ENCODE peak calls at places on chromosomes 13 and 19, in seven cellular contexts. O is fibroblast of mammary gland, Q is cardiac fibroblast, G is mammary epithelial cell, U is IMR-90, F is kidney epithelial cell, I is heart right ventricle. R is an unnamed sample.

GRCh38 chr13:76783798-76784197 is 102.4 kb downstream of the KCTD12 start:
- DNase-seq in O (no peak), Q (no peak), G (peak; percentile 28), U (no peak), F (no peak), I (no peak), R (no peak)

GRCh38 chr13:43648733-43649132 is 138.0 kb downstream of the ENOX1 start:
- DNase-seq in O (no peak), Q (no peak), G (no peak), U (no peak), F (no peak), I (no peak), R (no peak)

GRCh38 chr13:110285991-110286923 is 20.7 kb downstream of the COL4A1 start:
- DNase-seq in O (no peak), Q (no peak), G (no peak), U (no peak), F (no peak), I (no peak), R (no peak)

GRCh38 chr19:8988204-8988603 is 22.0 kb downstream of the MUC16 start:
- DNase-seq in O (no peak), Q (no peak), G (no peak), U (no peak), F (no peak), I (no peak), R (no peak)

GRCh38 chr13:32135655-32136054 is 104.1 kb downstream of the FRY start:
- DNase-seq in O (peak; percentile 85), Q (peak; percentile 63), G (peak; percentile 30), U (peak; percentile 89), F (no peak), I (no peak), R (no peak)

GRCh38 chr13:31431722-31432137 is 232.0 kb downstream of the B3GLCT start:
- DNase-seq in O (peak; percentile 60), Q (peak; percentile 72), G (peak; percentile 21), U (peak; percentile 28), F (peak; percentile 9), I (peak; percentile 22), R (peak; percentile 35)

GRCh38 chr13:51154029-51154555 is 43.0 kb upstream of the C13orf42 start:
- DNase-seq in O (peak; percentile 75), Q (peak; percentile 76), G (no peak), U (peak; percentile 30), F (no peak), I (no peak), R (peak; percentile 67)

GRCh38 chr19:13031917-13032623 is 36.8 kb downstream of the NFIX start:
- DNase-seq in O (peak; percentile 72), Q (peak; percentile 41), G (peak; percentile 74), U (peak; percentile 58), F (no peak), I (no peak), R (no peak)

GRCh38 chr13:39490136-39490535 is 112.9 kb downstream of the LHFPL6 start:
- DNase-seq in O (no peak), Q (no peak), G (no peak), U (no peak), F (no peak), I (no peak), R (no peak)

GRCh38 chr19:29872224-29872731 is 60.5 kb downstream of the CCNE1 start:
- DNase-seq in O (no peak), Q (peak; percentile 36), G (no peak), U (no peak), F (no peak), I (no peak), R (no peak)

GRCh38 chr13:33322474-33322827 is 36.9 kb upstream of the STARD13 start:
- DNase-seq in O (peak; percentile 90), Q (peak; percentile 94), G (no peak), U (peak; percentile 95), F (no peak), I (peak; percentile 16), R (peak; percentile 93)

GRCh38 chr13:28451482-28452217 is 43.3 kb downstream of the FLT1 start:
- DNase-seq in O (no peak), Q (no peak), G (no peak), U (no peak), F (no peak), I (peak; percentile 21), R (no peak)

GRCh38 chr19:13619203-13619632 is 112.9 kb upstream of the CACNA1A start:
- DNase-seq in O (peak; percentile 83), Q (peak; percentile 34), G (peak; percentile 57), U (peak; percentile 81), F (no peak), I (no peak), R (peak; percentile 3)

GRCh38 chr13:27036236-27036981 is 135.2 kb downstream of the USP12 start:
- DNase-seq in O (no peak), Q (peak; percentile 39), G (peak; percentile 32), U (no peak), F (no peak), I (no peak), R (peak; percentile 69)

GRCh38 chr13:99614465-99614885 is 113.2 kb downstream of the TM9SF2 start:
- DNase-seq in O (no peak), Q (peak; percentile 25), G (peak; percentile 91), U (no peak), F (no peak), I (no peak), R (peak; percentile 9)

GRCh38 chr19:34678085-34678412 is 571 bp downstream of the ZNF302 start:
- DNase-seq in O (no peak), Q (no peak), G (no peak), U (no peak), F (no peak), I (no peak), R (no peak)

GRCh38 chr13:37966266-37966665 is 96.7 kb upstream of the TRPC4 start:
- DNase-seq in O (no peak), Q (no peak), G (no peak), U (no peak), F (peak; percentile 0), I (no peak), R (no peak)

GRCh38 chr19:20259615-20260014 is 92.6 kb downstream of the ZNF486 start:
- DNase-seq in O (no peak), Q (no peak), G (no peak), U (no peak), F (no peak), I (no peak), R (no peak)

GRCh38 chr13:33280550-33280905 is 5.0 kb downstream of the STARD13 start:
- DNase-seq in O (no peak), Q (no peak), G (no peak), U (no peak), F (no peak), I (no peak), R (no peak)

GRCh38 chr19:7224205-7224833 is 69.9 kb downstream of the INSR start:
- DNase-seq in O (peak; percentile 68), Q (peak; percentile 61), G (no peak), U (peak; percentile 30), F (no peak), I (no peak), R (peak; percentile 61)

GRCh38 chr19:10565028-10565566 is 713 bp downstream of the KRI1 start:
- DNase-seq in O (peak; percentile 40), Q (peak; percentile 46), G (no peak), U (peak; percentile 21), F (no peak), I (no peak), R (peak; percentile 23)

GRCh38 chr19:42369433-42370067 is 20.5 kb downstream of the CNFN start:
- DNase-seq in O (no peak), Q (no peak), G (no peak), U (no peak), F (no peak), I (no peak), R (no peak)

GRCh38 chr13:45770886-45771285 is 68.8 kb downstream of the CBY2 start:
- DNase-seq in O (no peak), Q (no peak), G (no peak), U (no peak), F (no peak), I (no peak), R (no peak)

GRCh38 chr13:45769072-45769471 is 67.0 kb downstream of the CBY2 start:
- DNase-seq in O (no peak), Q (no peak), G (no peak), U (no peak), F (no peak), I (no peak), R (no peak)

GRCh38 chr13:45775401-45775963 is 73.4 kb downstream of the CBY2 start:
- DNase-seq in O (no peak), Q (no peak), G (no peak), U (no peak), F (no peak), I (no peak), R (no peak)

GRCh38 chr13:45773236-45773635 is 71.1 kb downstream of the CBY2 start:
- DNase-seq in O (peak; percentile 16), Q (peak; percentile 3), G (peak; percentile 65), U (peak; percentile 79), F (no peak), I (no peak), R (peak; percentile 36)

GRCh38 chr13:45773944-45774343 is 71.8 kb downstream of the CBY2 start:
- DNase-seq in O (no peak), Q (no peak), G (no peak), U (no peak), F (no peak), I (no peak), R (no peak)
- TF ChIP-seq CTCF in O (no peak), Q (no peak), G (no peak), U (no peak), F (no peak), I (no peak), R (no peak)

GRCh38 chr19:40596608-40597328 is 4.4 kb upstream of the LTBP4 start:
- DNase-seq in O (peak; percentile 53), Q (peak; percentile 63), G (no peak), U (peak; percentile 59), F (no peak), I (peak; percentile 69), R (peak; percentile 49)
- H3K4me3 ChIP-seq in O (peak overlapping the region; percentile 29), Q (no peak overlapping the region), G (no peak overlapping the region), U (peak overlapping the region; percentile 50), F (peak overlapping the region; percentile 43), I (peak overlapping the region; percentile 79), R (peak overlapping the region; percentile 35)

GRCh38 chr19:57599761-57600383 is at the start of gene ZNF530:
- DNase-seq in O (peak; percentile 92), Q (peak; percentile 93), G (peak; percentile 87), U (peak; percentile 91), F (peak; percentile 65), I (peak; percentile 96), R (peak; percentile 91)
- TF ChIP-seq CTCF in O (no peak), Q (no peak), G (no peak), U (no peak), F (no peak), I (no peak), R (no peak)

DNA sequence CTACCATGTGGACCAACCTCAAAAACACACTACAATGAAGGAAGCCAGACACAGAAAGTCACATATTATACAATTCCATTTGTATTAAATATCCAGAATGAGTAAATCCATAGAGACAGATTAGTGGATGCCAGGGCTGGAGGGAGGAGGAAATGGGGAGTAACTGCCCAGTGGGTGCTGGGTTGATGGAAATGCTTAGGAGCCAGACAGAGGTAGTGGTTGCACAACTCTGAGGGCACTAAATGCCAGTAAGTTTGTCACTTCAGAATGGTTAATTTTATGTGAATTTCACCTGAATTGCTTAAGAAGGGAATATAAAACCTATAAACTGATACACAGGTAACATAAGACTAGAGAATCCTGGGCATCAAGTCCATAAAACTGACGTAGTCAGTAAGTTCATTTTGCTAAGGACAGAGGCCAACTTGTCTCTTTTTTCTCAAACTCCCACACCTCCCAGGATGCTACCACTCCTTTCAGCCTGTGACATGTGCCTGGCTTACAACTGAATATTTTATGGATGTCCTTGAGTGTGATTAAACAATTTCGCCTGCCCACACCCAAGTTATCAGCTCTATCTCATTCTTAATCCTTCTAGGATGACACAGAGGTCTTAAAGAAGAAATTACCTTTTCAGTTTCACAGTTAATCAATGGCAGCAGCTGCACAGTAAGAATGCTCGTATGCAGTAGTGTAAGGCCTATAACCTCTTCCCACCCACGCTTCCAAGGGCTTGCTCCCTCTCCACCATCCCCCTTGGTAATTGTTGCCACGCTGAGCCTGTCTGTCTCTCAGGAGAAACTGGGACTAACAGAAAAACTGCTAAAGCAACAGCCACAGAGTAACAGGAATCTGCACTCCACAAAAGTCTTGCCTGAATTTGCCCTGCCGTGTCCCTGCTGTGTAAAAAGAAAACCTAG is 5.9 kb upstream of the MLNR start:
- DNase-seq in O (no peak), Q (no peak), G (no peak), U (no peak), F (no peak), I (no peak), R (no peak)
- H3K4me3 ChIP-seq in O (no peak overlapping the region), Q (no peak overlapping the region), G (no peak overlapping the region), U (no peak overlapping the region), F (no peak overlapping the region), I (no peak overlapping the region), R (no peak overlapping the region)

R was measured in fibroblast of villous mesenchyme.